ENCODE peak calls at places on chromosomes 11 and 22, in seven cellular contexts. One of them, this sample, is unnamed.

GRCh38 chr11:26188559-26188958 is 143.4 kb upstream of the ANO3 start:
- DNase-seq in HCT116: no peak
- DNase-seq in mesothelial cell of epicardium: no peak
- DNase-seq in mammary epithelial cell: no peak
- DNase-seq in left lung: no peak
- DNase-seq in type B pancreatic cell: no peak
- DNase-seq in retinal pigment epithelial cell: peak; percentile 16
- DNase-seq in this sample: no peak

GRCh38 chr22:26669060-26669481 is 11.7 kb downstream of the MIAT start:
- DNase-seq in HCT116: peak; percentile 62
- DNase-seq in mesothelial cell of epicardium: no peak
- DNase-seq in mammary epithelial cell: peak; percentile 32
- DNase-seq in left lung: no peak
- DNase-seq in type B pancreatic cell: no peak
- DNase-seq in retinal pigment epithelial cell: no peak
- DNase-seq in this sample: no peak

GRCh38 chr22:20972014-20972797 is 5.2 kb downstream of the AIFM3 start:
- DNase-seq in HCT116: no peak
- DNase-seq in mesothelial cell of epicardium: no peak
- DNase-seq in mammary epithelial cell: no peak
- DNase-seq in left lung: peak; percentile 15
- DNase-seq in type B pancreatic cell: no peak
- DNase-seq in retinal pigment epithelial cell: no peak
- DNase-seq in this sample: no peak

GRCh38 chr11:6387811-6388599 is 2.3 kb upstream of the SMPD1 start:
- DNase-seq in HCT116: no peak
- DNase-seq in mesothelial cell of epicardium: no peak
- DNase-seq in mammary epithelial cell: no peak
- DNase-seq in left lung: no peak
- DNase-seq in type B pancreatic cell: no peak
- DNase-seq in retinal pigment epithelial cell: no peak
- DNase-seq in this sample: no peak

GRCh38 chr11:124075841-124076571 is 34.9 kb upstream of the OR10G7 start:
- DNase-seq in HCT116: no peak
- DNase-seq in mesothelial cell of epicardium: no peak
- DNase-seq in mammary epithelial cell: no peak
- DNase-seq in left lung: peak; percentile 83
- DNase-seq in type B pancreatic cell: no peak
- DNase-seq in retinal pigment epithelial cell: no peak
- DNase-seq in this sample: no peak

GRCh38 chr11:117256573-117256972 is 24.1 kb downstream of the RNF214 start:
- DNase-seq in HCT116: no peak
- DNase-seq in mesothelial cell of epicardium: no peak
- DNase-seq in mammary epithelial cell: peak; percentile 57
- DNase-seq in left lung: no peak
- DNase-seq in type B pancreatic cell: no peak
- DNase-seq in retinal pigment epithelial cell: no peak
- DNase-seq in this sample: no peak

GRCh38 chr11:69463181-69463891 is 18.1 kb upstream of the LINC01488 start:
- DNase-seq in HCT116: no peak
- DNase-seq in mesothelial cell of epicardium: no peak
- DNase-seq in mammary epithelial cell: no peak
- DNase-seq in left lung: peak; percentile 66
- DNase-seq in type B pancreatic cell: no peak
- DNase-seq in retinal pigment epithelial cell: no peak
- DNase-seq in this sample: no peak

GRCh38 chr22:29503811-29504372 is 23.9 kb downstream of the NEFH start:
- DNase-seq in HCT116: no peak
- DNase-seq in mesothelial cell of epicardium: no peak
- DNase-seq in mammary epithelial cell: no peak
- DNase-seq in left lung: no peak
- DNase-seq in type B pancreatic cell: no peak
- DNase-seq in retinal pigment epithelial cell: peak; percentile 20
- DNase-seq in this sample: peak; percentile 39

GRCh38 chr11:134669796-134670195 is 257.8 kb upstream of the B3GAT1 start:
- DNase-seq in HCT116: no peak
- DNase-seq in mesothelial cell of epicardium: no peak
- DNase-seq in mammary epithelial cell: no peak
- DNase-seq in left lung: no peak
- DNase-seq in type B pancreatic cell: peak; percentile 45
- DNase-seq in retinal pigment epithelial cell: no peak
- DNase-seq in this sample: no peak

GRCh38 chr11:6476571-6476970 is 2.8 kb upstream of the TRIM3 start:
- DNase-seq in HCT116: no peak
- DNase-seq in mesothelial cell of epicardium: no peak
- DNase-seq in mammary epithelial cell: no peak
- DNase-seq in left lung: no peak
- DNase-seq in type B pancreatic cell: no peak
- DNase-seq in retinal pigment epithelial cell: no peak
- DNase-seq in this sample: no peak

GRCh38 chr11:19673924-19674390 is 38.7 kb upstream of the NAV2 start:
- DNase-seq in HCT116: no peak
- DNase-seq in mesothelial cell of epicardium: no peak
- DNase-seq in mammary epithelial cell: no peak
- DNase-seq in left lung: peak; percentile 83
- DNase-seq in type B pancreatic cell: no peak
- DNase-seq in retinal pigment epithelial cell: no peak
- DNase-seq in this sample: no peak

GRCh38 chr11:99634581-99634980 is 613.8 kb downstream of the CNTN5 start:
- DNase-seq in HCT116: no peak
- DNase-seq in mesothelial cell of epicardium: no peak
- DNase-seq in mammary epithelial cell: no peak
- DNase-seq in left lung: no peak
- DNase-seq in type B pancreatic cell: no peak
- DNase-seq in retinal pigment epithelial cell: no peak
- DNase-seq in this sample: no peak

GRCh38 chr22:33240901-33241300 is 182.7 kb upstream of the SYN3 start:
- DNase-seq in HCT116: no peak
- DNase-seq in mesothelial cell of epicardium: no peak
- DNase-seq in mammary epithelial cell: peak; percentile 46
- DNase-seq in left lung: no peak
- DNase-seq in type B pancreatic cell: no peak
- DNase-seq in retinal pigment epithelial cell: no peak
- DNase-seq in this sample: no peak

GRCh38 chr22:23673826-23674690 is 16.8 kb upstream of the RGL4 start:
- DNase-seq in HCT116: no peak
- DNase-seq in mesothelial cell of epicardium: no peak
- DNase-seq in mammary epithelial cell: no peak
- DNase-seq in left lung: peak; percentile 34
- DNase-seq in type B pancreatic cell: no peak
- DNase-seq in retinal pigment epithelial cell: no peak
- DNase-seq in this sample: no peak

GRCh38 chr22:37815593-37815992 is 7.6 kb upstream of the GALR3 start:
- DNase-seq in HCT116: no peak
- DNase-seq in mesothelial cell of epicardium: no peak
- DNase-seq in mammary epithelial cell: no peak
- DNase-seq in left lung: no peak
- DNase-seq in type B pancreatic cell: no peak
- DNase-seq in retinal pigment epithelial cell: no peak
- DNase-seq in this sample: no peak

GRCh38 chr11:116224154-116224888 is 548.5 kb downstream of the BUD13 start:
- DNase-seq in HCT116: peak; percentile 6
- DNase-seq in mesothelial cell of epicardium: peak; percentile 73
- DNase-seq in mammary epithelial cell: no peak
- DNase-seq in left lung: no peak
- DNase-seq in type B pancreatic cell: no peak
- DNase-seq in retinal pigment epithelial cell: no peak
- DNase-seq in this sample: peak; percentile 47

GRCh38 chr22:35376728-35377472 is 4.0 kb upstream of the HMOX1 start:
- DNase-seq in HCT116: peak; percentile 83
- DNase-seq in mesothelial cell of epicardium: peak; percentile 74
- DNase-seq in mammary epithelial cell: peak; percentile 97
- DNase-seq in left lung: peak; percentile 92
- DNase-seq in type B pancreatic cell: peak; percentile 85
- DNase-seq in retinal pigment epithelial cell: peak; percentile 94
- DNase-seq in this sample: no peak

GRCh38 chr11:31641477-31642062 is 132.0 kb downstream of the ELP4 start:
- DNase-seq in HCT116: peak; percentile 39
- DNase-seq in mesothelial cell of epicardium: peak; percentile 39
- DNase-seq in mammary epithelial cell: no peak
- DNase-seq in left lung: no peak
- DNase-seq in type B pancreatic cell: no peak
- DNase-seq in retinal pigment epithelial cell: no peak
- DNase-seq in this sample: no peak

GRCh38 chr11:16133867-16134266 is 222.5 kb downstream of the SOX6 start:
- DNase-seq in HCT116: no peak
- DNase-seq in mesothelial cell of epicardium: no peak
- DNase-seq in mammary epithelial cell: no peak
- DNase-seq in left lung: no peak
- DNase-seq in type B pancreatic cell: no peak
- DNase-seq in retinal pigment epithelial cell: no peak
- DNase-seq in this sample: no peak

GRCh38 chr22:39146256-39147101 is 6.0 kb downstream of the CBX7 start:
- DNase-seq in HCT116: no peak
- DNase-seq in mesothelial cell of epicardium: no peak
- DNase-seq in mammary epithelial cell: no peak
- DNase-seq in left lung: peak; percentile 47
- DNase-seq in type B pancreatic cell: no peak
- DNase-seq in retinal pigment epithelial cell: no peak
- DNase-seq in this sample: no peak

GRCh38 chr11:65661599-65662246 is 993 bp downstream of the RELA start:
- DNase-seq in HCT116: no peak
- DNase-seq in mesothelial cell of epicardium: no peak
- DNase-seq in mammary epithelial cell: no peak
- DNase-seq in left lung: no peak
- DNase-seq in type B pancreatic cell: no peak
- DNase-seq in retinal pigment epithelial cell: no peak
- DNase-seq in this sample: no peak

GRCh38 chr11:78643676-78644056 is 69.0 kb upstream of the NARS2 start:
- DNase-seq in HCT116: no peak
- DNase-seq in mesothelial cell of epicardium: no peak
- DNase-seq in mammary epithelial cell: no peak
- DNase-seq in left lung: no peak
- DNase-seq in type B pancreatic cell: no peak
- DNase-seq in retinal pigment epithelial cell: no peak
- DNase-seq in this sample: no peak

GRCh38 chr11:24437123-24437522 is 59.7 kb upstream of the LUZP2 start:
- DNase-seq in HCT116: no peak
- DNase-seq in mesothelial cell of epicardium: no peak
- DNase-seq in mammary epithelial cell: no peak
- DNase-seq in left lung: no peak
- DNase-seq in type B pancreatic cell: no peak
- DNase-seq in retinal pigment epithelial cell: no peak
- DNase-seq in this sample: no peak
- TF ChIP-seq CTCF in HCT116: no peak
- TF ChIP-seq CTCF in mesothelial cell of epicardium: no peak
- TF ChIP-seq CTCF in mammary epithelial cell: no peak
- TF ChIP-seq CTCF in left lung: no peak
- TF ChIP-seq CTCF in type B pancreatic cell: no peak
- TF ChIP-seq CTCF in retinal pigment epithelial cell: no peak
- TF ChIP-seq CTCF in this sample: no peak

DNA sequence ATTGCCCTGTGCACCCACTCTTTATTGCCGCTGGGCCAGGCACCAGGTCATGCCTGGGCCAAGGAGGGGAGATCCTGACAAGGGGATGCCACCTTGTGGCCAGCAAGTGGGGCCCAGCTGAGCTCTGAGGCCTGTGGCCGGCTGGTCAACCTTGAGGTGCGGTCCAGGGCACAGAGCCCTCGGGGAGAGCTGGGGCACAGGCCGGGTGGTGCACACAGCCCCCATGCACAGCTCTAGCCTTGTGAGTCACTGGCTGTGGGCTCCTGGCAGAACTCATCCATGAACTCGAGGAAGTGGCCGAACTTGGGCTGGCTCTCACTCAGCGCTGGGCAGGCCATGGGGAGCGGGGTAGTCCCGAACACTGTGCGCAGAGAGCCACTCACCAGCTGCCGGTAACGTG is 94.3 kb downstream of the RNF169 start:
- DNase-seq in HCT116: no peak
- DNase-seq in mesothelial cell of epicardium: no peak
- DNase-seq in mammary epithelial cell: no peak
- DNase-seq in left lung: no peak
- DNase-seq in type B pancreatic cell: no peak
- DNase-seq in retinal pigment epithelial cell: no peak
- DNase-seq in this sample: no peak
- TF ChIP-seq CTCF in HCT116: no peak
- TF ChIP-seq CTCF in mesothelial cell of epicardium: no peak
- TF ChIP-seq CTCF in mammary epithelial cell: no peak
- TF ChIP-seq CTCF in left lung: no peak
- TF ChIP-seq CTCF in type B pancreatic cell: no peak
- TF ChIP-seq CTCF in retinal pigment epithelial cell: peak; percentile 23
- TF ChIP-seq CTCF in this sample: no peak

DNA sequence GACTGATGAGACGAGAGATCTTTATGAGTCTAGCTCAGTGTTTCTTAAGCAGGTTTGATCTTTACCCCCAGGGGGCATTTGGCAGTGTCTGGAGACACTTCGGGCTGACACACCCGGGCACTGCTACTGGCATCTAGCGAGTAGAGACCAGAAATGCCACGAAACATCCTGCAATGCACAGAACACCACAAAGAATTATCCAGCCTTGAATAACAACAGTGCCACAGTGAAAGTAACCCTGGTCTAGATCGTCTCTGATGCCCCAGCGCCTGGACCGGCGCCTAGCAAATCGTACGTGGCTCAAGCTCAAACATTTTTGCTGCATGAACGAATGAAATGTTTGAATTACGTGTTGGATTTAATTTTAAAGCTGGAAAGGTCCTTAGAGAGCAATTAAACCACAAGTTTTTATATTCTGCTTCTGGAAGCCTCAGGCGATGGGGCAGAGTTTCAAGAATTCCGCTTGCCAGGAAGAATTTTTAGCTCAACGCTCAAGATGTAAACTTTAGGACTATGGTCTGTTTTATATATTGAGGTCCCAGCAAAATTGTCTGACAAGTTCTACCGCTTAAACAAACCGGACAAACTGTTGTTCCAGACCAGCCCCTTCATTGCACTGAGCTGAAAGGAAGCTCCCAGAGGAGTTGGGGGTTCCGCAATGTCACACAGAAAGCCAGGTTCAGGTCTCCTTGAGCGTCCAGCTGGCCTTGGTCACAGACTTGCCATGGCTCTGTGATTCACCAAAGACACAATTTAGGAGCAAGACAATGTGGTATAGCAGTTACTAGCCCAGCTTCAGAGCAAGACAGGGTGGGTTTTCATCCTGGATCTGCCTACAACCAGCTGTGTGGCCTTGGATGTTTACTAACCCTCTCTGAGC is 44.2 kb upstream of the SMTN start:
- DNase-seq in HCT116: no peak
- DNase-seq in mesothelial cell of epicardium: no peak
- DNase-seq in mammary epithelial cell: peak; percentile 67
- DNase-seq in left lung: no peak
- DNase-seq in type B pancreatic cell: no peak
- DNase-seq in retinal pigment epithelial cell: no peak
- DNase-seq in this sample: no peak
- TF ChIP-seq CTCF in HCT116: no peak
- TF ChIP-seq CTCF in mesothelial cell of epicardium: no peak
- TF ChIP-seq CTCF in mammary epithelial cell: peak; percentile 46
- TF ChIP-seq CTCF in left lung: no peak
- TF ChIP-seq CTCF in type B pancreatic cell: no peak
- TF ChIP-seq CTCF in retinal pigment epithelial cell: no peak
- TF ChIP-seq CTCF in this sample: peak; percentile 16

GRCh38 chr11:22169833-22170232 is 23.1 kb upstream of the ANO5 start:
- DNase-seq in HCT116: no peak
- DNase-seq in mesothelial cell of epicardium: no peak
- DNase-seq in mammary epithelial cell: no peak
- DNase-seq in left lung: no peak
- DNase-seq in type B pancreatic cell: no peak
- DNase-seq in retinal pigment epithelial cell: no peak
- DNase-seq in this sample: no peak
- TF ChIP-seq CTCF in HCT116: no peak
- TF ChIP-seq CTCF in mesothelial cell of epicardium: peak; percentile 27
- TF ChIP-seq CTCF in mammary epithelial cell: peak; percentile 44
- TF ChIP-seq CTCF in left lung: no peak
- TF ChIP-seq CTCF in type B pancreatic cell: peak; percentile 75
- TF ChIP-seq CTCF in retinal pigment epithelial cell: peak; percentile 29
- TF ChIP-seq CTCF in this sample: peak; percentile 59

This sample was measured in D721Med.